ENCODE peak calls at places on chromosomes 6 and 20, in four cellular contexts. V, T, J and U are unnamed samples. For H3K4me1 and H3K27me3, the result is how much of the 10 kb centered on the place peaks cover.

GRCh38 chr20:6007529-6008103 is 46.2 kb downstream of the LRRN4 start:
- DNase-seq in V (no peak), T (no peak), J (no peak), U (no peak)

GRCh38 chr6:158008894-158009891 is 27.5 kb downstream of the SYNJ2 start:
- DNase-seq in V (no peak), T (peak), J (peak), U (peak)

GRCh38 chr6:89763550-89763949 is 56.0 kb downstream of the MDN1 start:
- DNase-seq in V (no peak), T (no peak), J (no peak), U (no peak)

GRCh38 chr6:32973144-32973854 is 4.9 kb downstream of the BRD2 start:
- DNase-seq in V (peak), T (peak), J (peak), U (no peak)

GRCh38 chr6:26554669-26555504 is 16.7 kb downstream of the HMGN4 start:
- DNase-seq in V (no peak), T (peak), J (peak), U (no peak)

GRCh38 chr6:139540276-139540675 is 165.8 kb upstream of the CITED2 start:
- DNase-seq in V (no peak), T (peak), J (peak), U (no peak)

GRCh38 chr6:32393660-32394420 is 13.1 kb downstream of the BTNL2 start:
- DNase-seq in V (no peak), T (no peak), J (no peak), U (no peak)

GRCh38 chr20:12966468-12967085 is 42.2 kb upstream of the SPTLC3 start:
- DNase-seq in V (no peak), T (no peak), J (peak), U (no peak)

GRCh38 chr20:35191419-35191818 is 19.5 kb downstream of the PROCR start:
- DNase-seq in V (no peak), T (no peak), J (no peak), U (no peak)

GRCh38 chr20:32902456-32903420 is 44.0 kb downstream of the EFCAB8 start:
- DNase-seq in V (peak), T (peak), J (peak), U (no peak)

GRCh38 chr6:90383212-90383611 is 86.6 kb upstream of the BACH2 start:
- DNase-seq in V (no peak), T (no peak), J (peak), U (no peak)

GRCh38 chr20:49765846-49766541 is 46.6 kb upstream of the SLC9A8 start:
- DNase-seq in V (no peak), T (no peak), J (no peak), U (no peak)

GRCh38 chr6:155196891-155197290 is 66.9 kb upstream of the CLDN20 start:
- DNase-seq in V (no peak), T (no peak), J (no peak), U (no peak)

GRCh38 chr6:42281016-42281533 is 63.4 kb upstream of the MRPS10 start:
- DNase-seq in V (no peak), T (no peak), J (no peak), U (no peak)

GRCh38 chr6:18302561-18303439 is 38.5 kb upstream of the DEK start:
- DNase-seq in V (no peak), T (no peak), J (no peak), U (no peak)

GRCh38 chr6:107735906-107736635 is 88.0 kb downstream of the SCML4 start:
- DNase-seq in V (no peak), T (no peak), J (peak), U (no peak)

GRCh38 chr6:122984393-122984792 is 11.6 kb upstream of the CLVS2 start:
- DNase-seq in V (no peak), T (no peak), J (no peak), U (no peak)

GRCh38 chr6:13157293-13157692 is 171.0 kb downstream of the TBC1D7 start:
- DNase-seq in V (no peak), T (no peak), J (no peak), U (no peak)

GRCh38 chr6:135955106-135955505 is 103.6 kb downstream of the PDE7B start:
- DNase-seq in V (no peak), T (no peak), J (no peak), U (no peak)

GRCh38 chr6:31897612-31898199 is at the start of gene EHMT2:
- DNase-seq in V (peak), T (peak), J (peak), U (peak)

GRCh38 chr6:73854998-73855718 is 159.2 kb downstream of the CD109 start:
- DNase-seq in V (no peak), T (no peak), J (peak), U (no peak)

GRCh38 chr20:63284544-63284949 is 8.4 kb upstream of the COL20A1 start:
- DNase-seq in V (no peak), T (peak), J (no peak), U (no peak)

GRCh38 chr6:162151050-162151658 is 576.4 kb downstream of the PRKN start:
- DNase-seq in V (no peak), T (peak), J (no peak), U (no peak)

GRCh38 chr6:9554351-9554750 is 860.5 kb downstream of the TFAP2A start:
- DNase-seq in V (no peak), T (no peak), J (no peak), U (no peak)

GRCh38 chr20:5531318-5532081 is 214.7 kb upstream of the PROKR2 start:
- DNase-seq in V (no peak), T (peak), J (no peak), U (no peak)

GRCh38 chr6:5501837-5502236 is 240.5 kb downstream of the FARS2 start:
- DNase-seq in V (no peak), T (no peak), J (no peak), U (no peak)

GRCh38 chr6:137702791-137703424 is 164.2 kb upstream of the TNFAIP3 start:
- DNase-seq in V (no peak), T (no peak), J (no peak), U (no peak)

GRCh38 chr20:13649548-13649947 is 10.8 kb upstream of the TASP1 start:
- DNase-seq in V (no peak), T (peak), J (no peak), U (peak)

GRCh38 chr6:3456794-3457709 is at the start of gene SLC22A23:
- DNase-seq in V (peak), T (peak), J (peak), U (peak)

GRCh38 chr6:6900566-6901204 is 207.1 kb upstream of the RREB1 start:
- DNase-seq in V (no peak), T (no peak), J (no peak), U (no peak)

DNA sequence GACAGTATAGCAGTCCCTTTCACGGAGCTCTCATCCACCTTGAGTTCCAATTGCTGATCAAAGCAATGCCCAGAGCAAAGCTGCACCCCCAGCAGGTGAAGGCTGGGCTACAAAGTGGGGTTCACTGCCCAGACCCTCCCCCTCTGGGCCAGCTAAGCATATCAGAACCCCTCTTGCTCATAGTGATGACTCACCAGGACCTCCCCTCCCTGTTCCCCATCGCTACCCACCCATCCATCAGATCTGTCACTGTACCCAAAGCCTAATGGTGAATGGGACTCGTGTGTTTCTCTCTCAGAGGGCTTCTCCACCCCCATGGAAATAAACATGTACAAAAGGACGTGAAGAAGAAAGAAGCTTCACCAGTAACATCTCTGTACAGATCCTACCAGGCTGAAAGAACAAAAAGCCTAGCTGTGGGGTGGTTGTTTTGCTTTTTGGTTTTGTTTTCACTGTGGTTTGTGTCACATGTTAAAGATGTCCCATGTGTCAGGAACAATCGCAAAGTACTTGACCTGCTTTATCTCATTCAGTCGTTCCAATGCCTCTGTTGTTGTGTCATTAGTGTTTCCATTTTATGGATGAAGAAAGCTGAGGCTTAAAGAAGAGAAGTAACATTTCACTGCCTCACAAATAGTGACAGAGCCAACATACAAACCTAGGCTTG is 518.5 kb downstream of the CD83 start:
- DNase-seq in V (no peak), T (no peak), J (peak), U (no peak)
- H3K4me3 ChIP-seq in V (peak), T (no peak), J (peak), U (no peak)

DNA sequence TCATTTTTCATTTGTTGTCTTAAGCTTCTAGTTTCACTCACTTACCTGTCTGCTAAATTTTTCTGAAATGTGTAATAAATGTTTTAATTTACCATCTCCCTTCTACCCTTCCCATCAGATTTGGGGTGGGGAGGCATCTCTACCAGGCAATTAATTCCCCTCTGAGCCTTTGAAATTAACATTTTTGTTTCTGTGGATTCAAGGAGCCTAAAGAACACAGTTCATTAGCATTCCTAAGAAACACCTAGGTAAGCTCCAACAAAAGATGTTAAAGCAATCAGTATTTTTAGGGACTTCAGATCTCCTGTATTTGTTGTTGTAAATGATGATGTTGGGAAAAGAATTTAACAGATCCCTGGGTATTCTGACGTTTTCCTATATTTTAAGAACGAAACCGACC is 6.6 kb downstream of the TOP1 start:
- DNase-seq in V (no peak), T (no peak), J (no peak), U (no peak)
- H3K4me1 ChIP-seq in V (half or more), T (half or more), J (half or more), U (under half)

GRCh38 chr20:38685853-38686473 is 38.3 kb upstream of the SLC32A1 start:
- DNase-seq in V (no peak), T (peak), J (peak), U (no peak)
- H3K27me3 ChIP-seq in V (under half), T (under half), J (under half), U (half or more)

GRCh38 chr20:31476313-31476623 is 1.2 kb downstream of the REM1 start:
- DNase-seq in V (no peak), T (no peak), J (no peak), U (no peak)

GRCh38 chr20:31476648-31477220 is 1.6 kb downstream of the REM1 start:
- DNase-seq in V (no peak), T (no peak), J (no peak), U (no peak)

GRCh38 chr20:31475032-31475431 is at the start of the genes DEFB124 and REM1:
- DNase-seq in V (no peak), T (peak), J (no peak), U (no peak)

GRCh38 chr20:31474097-31474436 is 860 bp downstream of the DEFB124 start:
- DNase-seq in V (no peak), T (no peak), J (no peak), U (no peak)

GRCh38 chr20:31475472-31476312 is 604 bp downstream of the REM1 start:
- DNase-seq in V (no peak), T (no peak), J (no peak), U (peak)
- H3K4me3 ChIP-seq in V (no peak), T (peak), J (no peak), U (peak)

GRCh38 chr20:52411611-52412010 is 220.0 kb upstream of the ZFP64 start:
- DNase-seq in V (no peak), T (no peak), J (no peak), U (no peak)
- H3K4me1 ChIP-seq in V (half or more), T (under half), J (half or more), U (under half)

GRCh38 chr20:36336204-36336603 is 30.1 kb downstream of the DLGAP4 start:
- DNase-seq in V (no peak), T (no peak), J (no peak), U (no peak)
- H3K27me3 ChIP-seq in V (under half), T (half or more), J (under half), U (half or more)

DNA sequence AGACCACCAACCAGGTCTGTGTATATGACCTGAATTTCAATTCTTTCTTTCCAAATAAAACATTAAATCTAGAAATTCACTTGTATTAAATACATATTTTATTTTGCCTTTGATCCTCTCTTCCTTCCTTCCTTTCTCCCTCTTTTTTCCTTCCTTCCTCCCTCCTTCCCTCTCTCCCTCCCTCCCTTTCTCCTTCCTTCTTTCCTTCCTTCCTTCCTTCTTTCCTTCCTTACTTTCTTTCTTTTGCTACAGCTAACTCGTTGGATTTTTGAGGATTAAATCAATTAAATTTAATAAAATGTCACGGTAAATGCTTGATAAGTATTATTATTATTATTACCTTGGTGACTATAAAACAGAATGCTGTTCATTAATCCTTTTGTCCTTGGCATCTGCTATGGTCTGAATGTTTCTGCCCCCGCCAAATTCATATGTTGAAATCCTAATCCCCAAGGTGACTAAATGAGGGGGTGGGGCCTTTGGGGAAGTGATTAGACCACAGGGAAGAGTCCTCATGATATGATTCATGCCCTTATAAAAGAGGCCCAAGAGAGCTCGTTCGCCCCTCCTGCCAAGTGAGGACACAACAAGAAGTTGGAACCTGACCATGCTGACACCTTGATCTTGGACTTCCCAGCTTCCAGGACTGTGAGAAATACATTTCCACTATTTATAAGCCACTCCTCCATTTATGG is 67.6 kb upstream of the BTBD3 start:
- DNase-seq in V (no peak), T (peak), J (no peak), U (no peak)
- H3K4me3 ChIP-seq in V (no peak), T (no peak), J (no peak), U (no peak)

GRCh38 chr6:125477849-125478248 is 176.1 kb upstream of the HDDC2 start:
- DNase-seq in V (no peak), T (no peak), J (no peak), U (no peak)

GRCh38 chr6:125477141-125477540 is 175.4 kb upstream of the HDDC2 start:
- DNase-seq in V (no peak), T (no peak), J (no peak), U (no peak)

GRCh38 chr6:125481056-125481455 is 179.3 kb upstream of the HDDC2 start:
- DNase-seq in V (no peak), T (no peak), J (no peak), U (no peak)

GRCh38 chr6:125480146-125480545 is 178.4 kb upstream of the HDDC2 start:
- DNase-seq in V (no peak), T (no peak), J (no peak), U (no peak)

DNA sequence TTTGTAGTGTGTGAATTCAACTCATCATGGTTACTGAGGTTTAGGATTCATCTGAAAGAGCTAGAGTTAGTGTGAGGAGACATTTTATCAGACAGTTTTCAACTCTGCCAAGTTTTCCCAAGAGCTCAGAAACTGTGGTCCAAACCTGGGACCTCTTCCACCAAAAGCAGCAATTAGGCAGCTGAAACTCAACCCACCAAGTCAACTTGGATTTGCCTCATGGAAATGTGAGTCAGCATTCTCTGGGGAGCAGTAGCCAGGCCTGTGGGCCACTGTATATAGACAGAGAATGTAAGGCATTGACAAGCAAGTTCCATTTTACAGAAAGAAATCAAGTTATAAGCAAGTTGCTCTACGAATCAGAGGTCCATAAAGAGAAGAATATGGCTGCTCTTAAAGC is 178.8 kb upstream of the HDDC2 start:
- DNase-seq in V (no peak), T (no peak), J (no peak), U (no peak)
- H3K4me1 ChIP-seq in V (under half), T (under half), J (under half), U (under half)

DNA sequence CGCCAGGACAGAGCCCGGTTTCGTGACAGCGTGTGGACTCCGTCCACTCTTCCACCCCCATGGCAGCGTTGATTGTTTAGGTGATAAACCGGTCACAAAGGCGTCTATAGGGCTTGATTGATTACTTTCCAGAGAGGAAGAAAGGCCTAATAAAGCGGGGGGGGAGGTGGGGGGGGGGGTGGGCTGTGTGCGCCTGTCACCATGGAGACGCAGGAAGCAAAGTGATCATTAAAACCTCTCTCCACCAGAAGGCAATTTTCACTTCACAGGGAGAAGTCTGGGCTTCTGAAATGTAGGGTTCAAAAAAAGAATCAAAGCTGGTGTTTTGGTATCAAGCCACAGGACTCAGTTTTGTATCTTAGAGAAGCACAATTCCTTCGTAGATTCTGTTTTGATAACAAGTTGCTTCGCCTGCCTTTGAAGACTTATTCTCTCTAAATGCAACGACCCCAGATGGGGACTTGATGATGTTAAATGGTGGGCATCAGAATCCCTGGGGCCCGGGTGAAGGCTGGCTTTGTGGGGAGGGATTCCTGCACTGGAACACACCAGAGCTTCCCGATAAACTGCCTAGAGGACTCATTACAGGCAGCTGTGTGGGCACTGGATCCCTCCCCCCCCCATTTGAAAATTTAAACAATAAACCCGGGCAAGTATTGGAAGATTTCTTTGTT is 1.5 kb downstream of the PHACTR3 start:
- DNase-seq in V (no peak), T (no peak), J (no peak), U (no peak)
- H3K27me3 ChIP-seq in V (under half), T (half or more), J (under half), U (half or more)